ENCODE peak calls at places on chromosomes 4 and X, in nine cellular contexts. I is MCF 10A; L is nucleus accumbens; O is T-helper 9 cell; D is EH; E is activated CD4-positive, alpha-beta memory T cell treated with anti-CD3 and anti-CD28 coated beads for 36 hours; R is DMS153; B is CD4-positive, alpha-beta T cell; N is NCI-H1092 treated with DMSO at 0.1 percent for 48 hours. P is an unnamed sample.
A peak's percentile ranks its signal among the peaks of the same experiment; 100 is the strongest.

GRCh38 chrX:83658731-83659130 is 150.6 kb downstream of the POU3F4 start:
- DNase-seq in E (no peak), R (no peak), O (no peak), L (no peak), D (no peak), N (no peak), I (peak; percentile 0), B (no peak), P (no peak)

GRCh38 chr4:948101-948935 is 16.1 kb downstream of the TMEM175 start:
- DNase-seq in L (no peak), B (no peak), R (no peak), O (no peak), N (no peak), D (no peak), I (no peak), E (no peak), P (no peak)

GRCh38 chrX:150558424-150558823 is 10.0 kb upstream of the MTM1 start:
- DNase-seq in D (no peak), B (no peak), N (peak; percentile 64), E (no peak), R (no peak), L (no peak), O (no peak), I (no peak), P (no peak)

GRCh38 chr4:139898293-139898692 is 232.7 kb downstream of the MGST2 start:
- DNase-seq in N (no peak), I (no peak), E (no peak), O (no peak), R (no peak), B (no peak), D (no peak), L (no peak), P (no peak)

GRCh38 chrX:69324851-69325250 is 159.6 kb upstream of the PJA1 start:
- DNase-seq in E (no peak), R (no peak), B (no peak), D (no peak), N (no peak), I (no peak), L (no peak), O (no peak), P (no peak)

GRCh38 chr4:186725422-186726149 is 1.9 kb upstream of the FAT1 start:
- DNase-seq in N (peak; percentile 62), B (no peak), E (peak; percentile 28), L (peak; percentile 43), R (peak; percentile 58), I (peak; percentile 83), D (peak; percentile 88), O (no peak), P (no peak)

GRCh38 chrX:155048997-155049619 is 21.8 kb downstream of the CMC4 start:
- DNase-seq in N (peak; percentile 29), B (peak; percentile 25), I (peak; percentile 66), E (peak; percentile 53), D (peak; percentile 59), O (peak; percentile 27), L (peak; percentile 23), R (peak; percentile 1), P (peak; percentile 33)

GRCh38 chrX:133414399-133415275 is 652 bp downstream of the GPC4 start:
- DNase-seq in I (peak; percentile 20), D (no peak), N (no peak), O (no peak), R (no peak), E (peak; percentile 8), B (no peak), L (no peak), P (no peak)

GRCh38 chr4:103449285-103449684 is 251.1 kb upstream of the CENPE start:
- DNase-seq in O (no peak), R (no peak), N (no peak), D (no peak), B (no peak), L (no peak), I (no peak), E (no peak), P (no peak)

GRCh38 chrX:11254417-11255109 is 38.6 kb upstream of the AMELX start:
- DNase-seq in N (no peak), D (no peak), B (no peak), R (no peak), O (no peak), I (no peak), E (no peak), L (no peak), P (no peak)

GRCh38 chr4:2763511-2763967 is 7.4 kb upstream of the TNIP2 start:
- DNase-seq in O (no peak), R (no peak), D (no peak), L (no peak), I (no peak), E (no peak), N (no peak), B (no peak), P (no peak)

GRCh38 chrX:152958047-152958446 is 35.9 kb downstream of the PNMA5 start:
- DNase-seq in E (no peak), B (no peak), D (peak; percentile 61), I (no peak), L (no peak), R (no peak), N (no peak), O (no peak), P (no peak)

GRCh38 chr4:53614616-53615015 is 23.3 kb upstream of the LNX1 start:
- DNase-seq in E (no peak), L (no peak), B (no peak), R (no peak), D (no peak), O (no peak), N (no peak), I (no peak), P (no peak)

P was measured in activated CD8-positive, alpha-beta memory T cell treated with anti-CD3 and anti-CD28 coated beads, Interleukin-2, amount 50 U/mL, for 4 hours.